ENCODE peak calls at places on chromosomes 2 and 18, in seven cellular contexts. K is H1, R is SK-N-SH, E is HepG2, G is HCT116, H is GM12878, Q is K562. M is an unnamed sample.

GRCh38 chr18:5413447-5413846 is 117.9 kb upstream of the ZBTB14 start:
- DNase-seq in G (no peak), H (no peak), E (no peak), K (no peak), Q (no peak), R (peak), M (peak)

GRCh38 chr2:241351640-241352031 is 4.4 kb upstream of the FARP2 start:
- DNase-seq in Q (no peak), E (peak), G (no peak), H (no peak), K (no peak), R (no peak), M (no peak)

GRCh38 chr2:68776124-68776523 is 41.5 kb downstream of the ARHGAP25 start:
- DNase-seq in R (no peak), Q (no peak), K (no peak), G (no peak), H (no peak), E (no peak), M (no peak)

GRCh38 chr18:49617846-49618245 is 56.0 kb downstream of the LIPG start:
- DNase-seq in E (no peak), R (no peak), K (no peak), Q (no peak), G (no peak), H (no peak), M (no peak)

GRCh38 chr18:61333746-61334490 is 688 bp downstream of the CDH20 start:
- DNase-seq in K (peak), E (no peak), Q (no peak), R (peak), H (no peak), G (no peak), M (no peak)

GRCh38 chr18:75089748-75090327 is 119.1 kb downstream of the PTGR3 start:
- DNase-seq in E (no peak), H (no peak), Q (no peak), G (no peak), R (no peak), K (peak), M (no peak)

GRCh38 chr18:73520229-73520628 is 627.4 kb downstream of the FBXO15 start:
- DNase-seq in Q (no peak), G (no peak), K (peak), E (peak), R (peak), H (no peak), M (no peak)

GRCh38 chr2:232341061-232341738 is 37.4 kb upstream of the ALPP start:
- DNase-seq in R (no peak), H (no peak), K (peak), Q (no peak), E (no peak), G (no peak), M (no peak)

GRCh38 chr18:62807406-62807805 is 92.1 kb downstream of the PHLPP1 start:
- DNase-seq in G (no peak), R (no peak), H (no peak), E (no peak), K (no peak), Q (no peak), M (no peak)

GRCh38 chr2:158723921-158724802 is 71.0 kb upstream of the DAPL1 start:
- DNase-seq in E (peak), H (no peak), G (peak), K (peak), Q (peak), R (no peak), M (peak)
- TF ChIP-seq JUND in E (peak), H (no peak), G (no peak), K (no peak), Q (no peak), R (no peak), M (peak)

GRCh38 chr2:77008925-77009706 is 513.1 kb downstream of the LRRTM4 start:
- DNase-seq in K (no peak), E (no peak), G (no peak), H (no peak), R (no peak), Q (no peak), M (no peak)
- TF ChIP-seq JUND in K (no peak), E (no peak), G (no peak), H (no peak), R (no peak), Q (no peak), M (no peak)

GRCh38 chr2:218807626-218808025 is 24.0 kb downstream of the PRKAG3 start:
- DNase-seq in K (no peak), R (no peak), E (no peak), Q (no peak), G (no peak), H (no peak), M (no peak)
- TF ChIP-seq JUND in K (no peak), R (no peak), E (no peak), Q (no peak), G (no peak), H (no peak), M (no peak)

GRCh38 chr2:85435986-85436835 is 17.7 kb downstream of the SH2D6 start:
- DNase-seq in R (no peak), G (no peak), Q (no peak), K (no peak), H (no peak), E (no peak), M (no peak)
- TF ChIP-seq JUND in R (no peak), G (no peak), Q (no peak), K (no peak), H (no peak), E (no peak), M (no peak)

GRCh38 chr2:121944072-121944829 is 188.8 kb downstream of the TSN start:
- DNase-seq in K (no peak), G (no peak), H (no peak), R (no peak), Q (no peak), E (no peak), M (no peak)
- TF ChIP-seq JUND in K (no peak), G (no peak), H (no peak), R (no peak), Q (no peak), E (no peak), M (no peak)

M was measured in T47D.